ENCODE peak calls at places on chromosomes 6 and 20, in six cellular contexts. Q is mesendoderm, N is neuronal stem cell, L is IMR-90, M is mesenchymal stem cell, D is H1. W is an unnamed sample. For H3K36me3, the result is how much of the 10 kb centered on the place peaks cover.

GRCh38 chr20:57225830-57226229 is 40.6 kb downstream of the BMP7 start:
- DNase-seq in Q (no peak), N (no peak), L (no peak), M (no peak), D (no peak), W (no peak)

GRCh38 chr20:21048841-21049273 is 57.3 kb downstream of the LINC00237 start:
- DNase-seq in Q (peak), N (peak), L (no peak), M (no peak), D (no peak), W (peak)

GRCh38 chr6:98324406-98324930 is 509.9 kb upstream of the POU3F2 start:
- DNase-seq in Q (no peak), N (no peak), L (no peak), M (no peak), D (no peak), W (no peak)

GRCh38 chr20:32762754-32763201 is 593 bp downstream of the DNMT3B start:
- DNase-seq in Q (peak), N (no peak), L (no peak), M (peak), D (no peak), W (peak)

GRCh38 chr6:63923139-63923739 is 287.6 kb downstream of the PHF3 start:
- DNase-seq in Q (peak), N (no peak), L (peak), M (peak), D (no peak), W (peak)

GRCh38 chr6:32371204-32371603 is 499 bp downstream of the TSBP1 start:
- DNase-seq in Q (no peak), N (no peak), L (peak), M (no peak), D (no peak), W (no peak)

GRCh38 chr6:111573892-111574800 is 31.5 kb downstream of the TRAF3IP2 start:
- DNase-seq in Q (peak), N (no peak), L (peak), M (peak), D (no peak), W (no peak)

GRCh38 chr20:35508493-35509218 is 20.8 kb downstream of the C20orf173 start:
- DNase-seq in Q (no peak), N (no peak), L (no peak), M (no peak), D (no peak), W (no peak)

GRCh38 chr6:46175446-46175845 is 4.7 kb upstream of the ENPP5 start:
- DNase-seq in Q (no peak), N (no peak), L (no peak), M (no peak), D (no peak), W (no peak)

GRCh38 chr6:15915508-15916178 is 213.2 kb upstream of the MYLIP start:
- DNase-seq in Q (no peak), N (no peak), L (no peak), M (no peak), D (no peak), W (no peak)

GRCh38 chr20:37267684-37268313 is 6.2 kb upstream of the GHRH start:
- DNase-seq in Q (no peak), N (no peak), L (no peak), M (no peak), D (no peak), W (no peak)

GRCh38 chr6:22108199-22108598 is 188.6 kb downstream of the PRL start:
- DNase-seq in Q (no peak), N (no peak), L (no peak), M (peak), D (no peak), W (no peak)

GRCh38 chr6:13445005-13445743 is 42.2 kb downstream of the GFOD1 start:
- DNase-seq in Q (no peak), N (no peak), L (peak), M (no peak), D (no peak), W (no peak)

GRCh38 chr20:32977281-32978008 is 26.8 kb downstream of the SUN5 start:
- DNase-seq in Q (no peak), N (no peak), L (no peak), M (no peak), D (no peak), W (no peak)

GRCh38 chr6:19180348-19181073 is 656.7 kb upstream of the ID4 start:
- DNase-seq in Q (no peak), N (no peak), L (no peak), M (no peak), D (no peak), W (peak)

DNA sequence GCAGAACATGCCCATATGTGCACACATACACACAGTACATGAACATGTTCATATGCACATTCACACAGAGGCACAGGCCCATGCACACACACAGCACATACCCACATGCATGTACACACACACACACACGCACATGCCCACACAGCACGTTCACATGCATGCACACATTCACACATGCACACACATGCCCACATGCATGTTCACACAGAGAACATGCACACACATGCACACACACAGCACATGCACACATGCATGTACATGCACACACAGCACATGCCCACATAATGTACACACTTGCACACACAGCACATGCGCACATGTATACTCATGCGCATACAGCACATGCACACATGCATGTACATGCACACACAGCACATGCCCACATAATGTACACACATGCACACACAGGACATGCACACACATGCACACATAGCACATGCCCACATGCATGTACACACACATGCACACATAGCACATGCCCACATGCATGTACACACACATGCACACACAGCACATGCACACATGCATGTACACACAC is 25.9 kb downstream of the RNASET2 start:
- DNase-seq in Q (no peak), N (no peak), L (no peak), M (no peak), D (no peak), W (no peak)
- H4K8ac ChIP-seq in Q (no peak), N (no peak), L (no peak), M (no peak), D (no peak), W (no peak)

DNA sequence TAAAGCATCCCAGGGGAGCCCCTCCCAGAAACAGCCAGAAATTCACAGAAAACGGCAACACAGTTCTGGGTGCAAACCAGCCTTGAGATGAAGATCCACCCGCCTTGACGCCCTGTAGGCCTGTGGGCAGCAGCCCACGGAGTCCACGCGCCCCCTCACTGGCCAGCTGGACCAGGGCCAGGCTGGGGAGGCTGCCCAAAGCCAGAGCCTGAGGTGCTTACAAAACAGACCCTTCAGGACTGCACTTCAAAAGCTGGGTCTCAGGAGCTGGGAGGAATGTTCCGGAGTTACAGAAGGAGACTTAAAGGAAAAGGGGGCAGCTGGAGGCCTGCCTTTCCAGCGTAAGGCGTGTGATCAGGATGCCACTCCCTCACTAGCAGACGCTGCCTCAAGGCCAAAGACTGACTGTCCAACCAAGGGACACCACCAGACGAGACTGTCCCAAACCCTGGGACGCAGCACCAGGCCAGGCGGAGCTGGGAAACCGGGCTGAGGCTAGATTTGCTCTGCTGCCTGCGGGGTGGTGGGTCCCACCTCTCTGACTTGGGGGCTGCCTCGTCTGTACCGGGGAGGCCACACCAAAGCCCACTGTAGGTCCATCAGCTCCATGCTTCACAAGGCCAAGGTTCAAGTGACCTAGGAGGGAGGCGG is 48.1 kb downstream of the RRBP1 start:
- DNase-seq in Q (no peak), N (no peak), L (no peak), M (no peak), D (no peak), W (no peak)
- H3K36me3 ChIP-seq in Q (under half), N (under half), L (half or more), M (half or more), D (under half), W (half or more)

GRCh38 chr20:5119143-5119434 is 669 bp downstream of the PCNA start:
- DNase-seq in Q (no peak), N (no peak), L (no peak), M (no peak), D (no peak), W (no peak)
- H3K4ac ChIP-seq in Q (no peak), N (no peak), L (peak), M (no peak), D (no peak), W (peak)

GRCh38 chr6:169247419-169247818 is 6.2 kb downstream of the THBS2 start:
- DNase-seq in Q (no peak), N (no peak), L (no peak), M (no peak), D (no peak), W (no peak)
- H4K8ac ChIP-seq in Q (no peak), N (peak), L (no peak), M (no peak), D (no peak), W (no peak)